ENCODE peak calls at places on chromosomes 6 and 20, in ten cellular contexts. T, X, N, W, O, Q, Z, M, C and L are unnamed samples.

GRCh38 chr6:110813813-110814487 is 1.3 kb downstream of the CDK19 start:
- DNase-seq in T (peak), X (no peak), N (no peak), W (no peak), O (no peak), Q (no peak), Z (no peak), M (no peak), C (no peak), L (no peak)

GRCh38 chr6:70282906-70283461 is 19.9 kb downstream of the COL9A1 start:
- DNase-seq in T (no peak), X (no peak), N (no peak), W (no peak), O (no peak), Q (no peak), Z (no peak), M (peak), C (no peak), L (no peak)

GRCh38 chr6:82178759-82179112 is 68.8 kb downstream of the IBTK start:
- DNase-seq in T (no peak), X (no peak), N (peak), W (no peak), O (no peak), Q (no peak), Z (no peak), M (no peak), C (no peak), L (no peak)

GRCh38 chr6:36337814-36338213 is 1.1 kb upstream of the BNIP5 start:
- DNase-seq in T (no peak), X (no peak), N (peak), W (no peak), O (no peak), Q (no peak), Z (no peak), M (no peak), C (no peak), L (no peak)

GRCh38 chr6:12119085-12119588 is 107.0 kb downstream of the HIVEP1 start:
- DNase-seq in T (peak), X (no peak), N (no peak), W (no peak), O (peak), Q (no peak), Z (no peak), M (no peak), C (no peak), L (peak)

GRCh38 chr6:135962731-135963130 is 111.2 kb downstream of the PDE7B start:
- DNase-seq in T (no peak), X (peak), N (no peak), W (no peak), O (no peak), Q (no peak), Z (no peak), M (no peak), C (no peak), L (no peak)

GRCh38 chr6:124676033-124676432 is 286.2 kb upstream of the RNF217 start:
- DNase-seq in T (no peak), X (peak), N (no peak), W (no peak), O (no peak), Q (no peak), Z (no peak), M (no peak), C (no peak), L (no peak)

GRCh38 chr20:15889073-15889923 is 684.0 kb downstream of the KIF16B start:
- DNase-seq in T (peak), X (no peak), N (no peak), W (no peak), O (no peak), Q (no peak), Z (no peak), M (no peak), C (no peak), L (no peak)

GRCh38 chr6:111105578-111105977 is 18.3 kb downstream of the SLC16A10 start:
- DNase-seq in T (no peak), X (peak), N (no peak), W (peak), O (no peak), Q (no peak), Z (peak), M (no peak), C (no peak), L (no peak)

GRCh38 chr6:3455490-3456394 is 1.1 kb downstream of the SLC22A23 start:
- DNase-seq in T (no peak), X (no peak), N (no peak), W (no peak), O (peak), Q (no peak), Z (no peak), M (peak), C (peak), L (peak)

GRCh38 chr6:16157909-16158308 is 29.0 kb downstream of the MYLIP start:
- DNase-seq in T (no peak), X (no peak), N (peak), W (peak), O (no peak), Q (no peak), Z (no peak), M (no peak), C (no peak), L (no peak)

GRCh38 chr20:1300083-1300840 is 28.7 kb downstream of the SDCBP2 start:
- DNase-seq in T (no peak), X (no peak), N (no peak), W (no peak), O (no peak), Q (no peak), Z (no peak), M (no peak), C (no peak), L (no peak)

GRCh38 chr20:48406462-48407235 is 421.1 kb downstream of the PREX1 start:
- DNase-seq in T (peak), X (peak), N (no peak), W (no peak), O (no peak), Q (no peak), Z (no peak), M (no peak), C (no peak), L (no peak)

GRCh38 chr6:53639520-53639919 is 26.0 kb downstream of the KLHL31 start:
- DNase-seq in T (no peak), X (no peak), N (no peak), W (no peak), O (no peak), Q (no peak), Z (no peak), M (no peak), C (no peak), L (no peak)

GRCh38 chr6:125995972-125996580 is 9.7 kb downstream of the TRMT11 start:
- DNase-seq in T (peak), X (peak), N (peak), W (peak), O (no peak), Q (no peak), Z (no peak), M (peak), C (peak), L (peak)

GRCh38 chr6:166908812-166909211 is 47.5 kb downstream of the RNASET2 start:
- DNase-seq in T (no peak), X (no peak), N (no peak), W (no peak), O (no peak), Q (no peak), Z (no peak), M (no peak), C (no peak), L (no peak)

GRCh38 chr20:45836841-45837240 is 3.2 kb downstream of the SNX21 start:
- DNase-seq in T (no peak), X (no peak), N (no peak), W (no peak), O (no peak), Q (no peak), Z (no peak), M (no peak), C (no peak), L (no peak)

GRCh38 chr6:117592983-117593759 is 9.1 kb downstream of the GOPC start:
- DNase-seq in T (no peak), X (no peak), N (no peak), W (no peak), O (no peak), Q (no peak), Z (no peak), M (no peak), C (no peak), L (no peak)

GRCh38 chr6:161444966-161445799 is 171.3 kb upstream of the AGPAT4 start:
- DNase-seq in T (no peak), X (peak), N (no peak), W (no peak), O (no peak), Q (no peak), Z (no peak), M (no peak), C (no peak), L (no peak)

GRCh38 chr6:113306552-113307145 is 550.5 kb upstream of the MARCKS start:
- DNase-seq in T (peak), X (no peak), N (peak), W (peak), O (peak), Q (peak), Z (peak), M (peak), C (no peak), L (peak)

GRCh38 chr6:80605165-80605989 is 498.9 kb downstream of the BCKDHB start:
- DNase-seq in T (peak), X (peak), N (peak), W (no peak), O (no peak), Q (no peak), Z (no peak), M (no peak), C (no peak), L (peak)

GRCh38 chr6:137218473-137218916 is 690 bp downstream of the IFNGR1 start:
- DNase-seq in T (peak), X (peak), N (peak), W (no peak), O (peak), Q (peak), Z (peak), M (no peak), C (no peak), L (no peak)

GRCh38 chr6:151695181-151695580 is 112.3 kb upstream of the ESR1 start:
- DNase-seq in T (no peak), X (no peak), N (no peak), W (no peak), O (no peak), Q (no peak), Z (no peak), M (no peak), C (no peak), L (no peak)

GRCh38 chr6:71527831-71528377 is 239.3 kb downstream of the OGFRL1 start:
- DNase-seq in T (no peak), X (no peak), N (no peak), W (no peak), O (no peak), Q (no peak), Z (no peak), M (no peak), C (no peak), L (no peak)

GRCh38 chr6:143060354-143060805 is 309 bp upstream of the AIG1 start:
- DNase-seq in T (peak), X (peak), N (peak), W (peak), O (peak), Q (peak), Z (peak), M (peak), C (peak), L (peak)
- TF ChIP-seq CTCF in T (peak), X (peak), N (no peak), W (peak), O (peak), Q (peak), Z (peak), M (peak), C (no peak), L (peak)

DNA sequence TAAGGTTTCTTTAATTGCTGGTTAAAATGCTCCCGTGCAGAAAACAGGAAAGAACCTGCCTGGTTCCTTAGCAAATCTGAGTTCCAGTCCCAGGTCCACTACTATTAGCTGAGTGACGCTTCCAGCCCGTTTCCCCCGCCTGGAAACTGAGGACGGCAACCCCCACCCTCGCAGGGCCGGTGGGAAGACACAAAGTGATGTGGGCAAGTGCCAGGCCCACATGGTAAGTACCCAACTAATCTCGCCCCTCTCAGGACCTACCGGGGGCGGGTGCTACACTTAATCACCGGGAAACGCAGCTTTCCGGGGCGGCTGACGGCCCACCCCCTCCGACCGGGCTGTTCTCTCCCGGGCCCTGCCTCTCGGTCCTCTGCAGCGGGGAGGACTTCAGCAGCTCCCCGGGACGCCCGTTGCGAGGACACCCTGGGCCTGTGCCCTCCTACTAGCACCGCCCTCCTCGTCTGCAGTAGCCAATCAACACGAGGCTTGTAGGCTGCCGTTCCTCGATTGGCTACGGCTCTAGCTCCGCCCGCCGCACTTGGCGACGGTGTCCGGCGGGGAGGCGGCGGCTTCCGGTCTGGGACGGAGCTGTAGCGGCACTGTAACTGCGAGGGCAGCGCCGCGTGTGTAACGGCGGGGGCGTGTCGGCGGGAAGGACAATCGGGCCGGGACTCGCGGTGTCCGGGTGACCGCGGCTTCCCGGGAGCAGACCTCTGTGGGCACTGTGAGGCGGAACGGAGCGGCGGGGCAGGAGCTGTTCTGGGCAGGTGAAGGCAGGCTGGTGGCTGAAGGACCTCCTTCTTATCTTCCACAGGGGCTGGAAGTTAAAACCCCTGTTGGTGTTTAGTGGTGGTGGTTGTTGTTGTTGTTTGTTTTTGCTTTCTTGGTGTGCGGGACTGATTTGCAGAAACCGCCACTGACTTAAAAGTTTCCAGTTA is at the start of gene ZBTB9:
- DNase-seq in T (peak), X (peak), N (peak), W (peak), O (peak), Q (peak), Z (peak), M (peak), C (peak), L (peak)
- TF ChIP-seq CTCF in T (no peak), X (no peak), N (no peak), W (no peak), O (no peak), Q (no peak), Z (peak), M (no peak), C (no peak), L (no peak)

GRCh38 chr6:30071081-30071818 is 4.3 kb downstream of the PPP1R11 start:
- DNase-seq in T (no peak), X (peak), N (peak), W (peak), O (no peak), Q (no peak), Z (no peak), M (peak), C (peak), L (no peak)
- TF ChIP-seq CTCF in T (no peak), X (no peak), N (no peak), W (no peak), O (no peak), Q (no peak), Z (no peak), M (peak), C (no peak), L (no peak)

GRCh38 chr6:104941694-104942177 is 15.2 kb upstream of the LIN28B start:
- DNase-seq in T (no peak), X (no peak), N (peak), W (no peak), O (no peak), Q (no peak), Z (no peak), M (no peak), C (no peak), L (no peak)
- TF ChIP-seq CTCF in T (no peak), X (no peak), N (no peak), W (no peak), O (no peak), Q (no peak), Z (no peak), M (no peak), C (no peak), L (no peak)

GRCh38 chr6:89270951-89271721 is 44.0 kb downstream of the GABRR2 start:
- DNase-seq in T (peak), X (no peak), N (no peak), W (no peak), O (peak), Q (no peak), Z (no peak), M (no peak), C (no peak), L (no peak)
- TF ChIP-seq CTCF in T (no peak), X (no peak), N (no peak), W (no peak), O (no peak), Q (no peak), Z (no peak), M (no peak), C (no peak), L (no peak)